ENCODE peak calls at places on chromosomes 16 and 17, in six cellular contexts. K is CD8-positive, alpha-beta T cell; D is cardiac fibroblast; L is omental fat pad; R is CD4-positive, alpha-beta T cell; U is transverse colon. A is an unnamed sample.

GRCh38 chr17:51402881-51403280 is 142.5 kb downstream of the UTP18 start:
- DNase-seq in L (no peak), U (no peak), R (no peak), D (no peak), K (no peak), A (no peak)

GRCh38 chr17:19003966-19004600 is 481 bp downstream of the FAM83G start:
- DNase-seq in L (no peak), K (no peak), R (peak; percentile 35), D (peak; percentile 40), U (peak; percentile 75), A (peak; percentile 16)

GRCh38 chr17:37847811-37848331 is 76.3 kb upstream of the TBC1D3K start:
- DNase-seq in K (no peak), D (no peak), R (no peak), L (no peak), U (no peak), A (no peak)

GRCh38 chr17:44795928-44796327 is 34.2 kb downstream of the GJC1 start:
- DNase-seq in U (no peak), L (no peak), K (no peak), R (no peak), D (no peak), A (no peak)

GRCh38 chr16:89338863-89339262 is 121.4 kb downstream of the ZNF778 start:
- DNase-seq in L (no peak), K (no peak), D (no peak), R (no peak), U (no peak), A (no peak)

GRCh38 chr17:1047177-1047885 is 50.4 kb downstream of the TIMM22 start:
- DNase-seq in D (no peak), R (no peak), U (no peak), L (no peak), K (no peak), A (no peak)

GRCh38 chr16:74896389-74897370 is 88.2 kb downstream of the WDR59 start:
- DNase-seq in D (peak; percentile 73), U (no peak), R (no peak), L (no peak), K (no peak), A (no peak)

GRCh38 chr16:8474576-8474975 is 115.7 kb downstream of the TMEM114 start:
- DNase-seq in U (no peak), L (no peak), R (no peak), D (no peak), K (no peak), A (no peak)

GRCh38 chr16:46961373-46962353 is 11.8 kb downstream of the DNAJA2 start:
- DNase-seq in D (peak; percentile 10), U (no peak), R (no peak), K (no peak), L (no peak), A (no peak)

GRCh38 chr17:78883090-78883532 is 19.9 kb downstream of the CEP295NL start:
- DNase-seq in R (no peak), U (peak; percentile 63), K (no peak), L (peak; percentile 59), D (peak; percentile 91), A (no peak)

GRCh38 chr16:50501251-50501650 is 46.9 kb upstream of the NKD1 start:
- DNase-seq in K (no peak), R (no peak), U (no peak), L (no peak), D (no peak), A (no peak)

GRCh38 chr17:49292901-49293300 is 62.3 kb upstream of the PHOSPHO1 start:
- DNase-seq in L (no peak), D (no peak), K (no peak), R (no peak), U (no peak), A (no peak)

GRCh38 chr16:17305694-17306093 is 165.1 kb downstream of the XYLT1 start:
- DNase-seq in L (no peak), R (no peak), U (no peak), D (no peak), K (no peak), A (no peak)

GRCh38 chr16:4976611-4977145 is 18.5 kb downstream of the SEC14L5 start:
- DNase-seq in D (no peak), U (peak; percentile 46), L (no peak), K (no peak), R (no peak), A (no peak)

GRCh38 chr17:63482509-63482908 is 5.6 kb downstream of the ACE start:
- DNase-seq in D (no peak), K (no peak), L (no peak), R (no peak), U (no peak), A (no peak)

GRCh38 chr17:77353684-77354419 is 213.1 kb downstream of the SEC14L1 start:
- DNase-seq in K (no peak), R (no peak), L (no peak), D (peak; percentile 48), U (no peak), A (no peak)

GRCh38 chr17:8338806-8339205 is 834 bp upstream of the ODF4 start:
- DNase-seq in U (no peak), D (no peak), K (no peak), R (no peak), L (no peak), A (no peak)

GRCh38 chr17:17722081-17722905 is 41.0 kb downstream of the RAI1 start:
- DNase-seq in U (no peak), L (no peak), K (no peak), R (no peak), D (no peak), A (no peak)

DNA sequence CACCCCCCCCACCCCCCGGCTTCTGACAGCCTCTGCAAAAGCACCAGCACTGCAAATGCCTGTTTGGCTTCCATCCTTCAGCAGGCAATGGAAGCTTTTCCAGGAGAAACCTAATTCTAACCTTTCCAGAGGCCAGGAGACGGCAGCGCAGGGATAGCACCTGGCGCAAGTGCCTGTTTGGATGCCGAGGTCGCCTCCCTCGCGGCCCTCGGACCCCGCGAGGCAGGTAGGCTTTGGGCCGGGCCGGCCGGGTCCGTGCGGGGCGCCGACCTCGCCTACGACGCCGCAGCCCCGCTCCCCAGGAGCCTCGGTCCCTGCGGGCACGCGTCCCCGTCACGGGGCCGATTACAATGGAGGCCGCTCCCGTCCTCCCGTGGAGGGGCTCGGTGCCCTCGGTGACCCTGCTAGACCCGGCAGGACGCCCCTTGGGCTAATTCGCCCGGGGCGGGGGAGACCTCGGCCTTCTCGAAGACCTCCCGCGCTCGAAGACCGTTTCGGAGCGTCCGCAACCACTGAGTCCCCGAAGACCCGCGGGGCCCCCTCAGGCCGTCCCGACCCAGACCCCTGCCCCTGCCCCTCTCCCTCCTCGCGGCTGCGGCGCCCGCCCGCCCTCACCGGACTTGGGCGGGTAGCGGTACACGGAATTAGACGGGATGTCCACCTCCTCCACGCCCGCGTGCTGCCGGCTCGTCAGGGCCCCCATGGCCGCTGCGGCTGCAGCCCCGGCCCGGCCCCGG is 587 bp downstream of the RNF157 start:
- DNase-seq in R (no peak), D (no peak), L (no peak), U (no peak), K (no peak), A (no peak)
- TF ChIP-seq CTCF in R (no peak), D (no peak), L (no peak), U (no peak), K (no peak), A (no peak)

GRCh38 chr16:53421248-53421647 is 13.0 kb upstream of the RBL2 start:
- DNase-seq in U (no peak), L (no peak), R (no peak), K (no peak), D (no peak), A (no peak)
- TF ChIP-seq CTCF in U (no peak), L (no peak), R (no peak), K (no peak), D (no peak), A (no peak)

GRCh38 chr16:87418644-87419043 is 26.5 kb downstream of the MAP1LC3B start:
- DNase-seq in K (no peak), L (no peak), R (no peak), U (no peak), D (no peak), A (no peak)
- TF ChIP-seq CTCF in K (no peak), L (no peak), R (no peak), U (no peak), D (no peak), A (no peak)

GRCh38 chr17:79907855-79908254 is 68.6 kb upstream of the CBX4 start:
- DNase-seq in D (no peak), R (no peak), L (no peak), K (no peak), U (peak; percentile 32), A (no peak)

GRCh38 chr17:79909121-79909520 is 69.9 kb upstream of the CBX4 start:
- DNase-seq in R (no peak), K (no peak), U (no peak), L (no peak), D (no peak), A (no peak)

GRCh38 chr17:79905832-79906231 is 66.6 kb upstream of the CBX4 start:
- DNase-seq in R (no peak), D (peak; percentile 12), U (no peak), L (no peak), K (no peak), A (no peak)

GRCh38 chr17:79904865-79905264 is 65.6 kb upstream of the CBX4 start:
- DNase-seq in K (no peak), R (no peak), D (no peak), L (no peak), U (no peak), A (no peak)

DNA sequence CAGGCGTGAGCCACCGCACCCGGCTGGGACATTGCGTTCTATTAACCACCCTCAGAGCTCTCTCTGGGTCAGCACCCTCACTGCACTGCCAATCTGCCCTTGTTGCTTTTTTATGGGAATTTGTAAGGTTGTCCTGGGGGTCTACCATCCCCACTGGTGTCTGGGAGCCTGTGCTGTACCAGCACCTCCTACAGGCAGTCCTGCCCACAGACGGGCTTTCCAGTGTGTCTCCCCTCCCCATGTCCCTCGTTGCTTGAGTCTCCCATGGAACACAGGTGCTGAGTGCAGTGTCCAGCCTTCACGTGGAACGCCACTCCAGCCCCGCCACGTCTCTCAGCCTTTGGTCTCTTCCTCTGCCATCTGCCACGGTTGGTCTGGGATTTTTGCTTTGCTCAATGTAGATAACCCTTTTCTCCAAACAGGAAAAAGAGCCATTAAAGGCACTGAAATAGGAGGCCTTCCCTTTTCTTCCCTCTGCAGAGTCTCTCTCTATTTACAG is 68.0 kb upstream of the CBX4 start:
- DNase-seq in U (no peak), D (no peak), R (no peak), L (no peak), K (no peak), A (no peak)
- TF ChIP-seq CTCF in U (no peak), D (no peak), R (no peak), L (no peak), K (no peak), A (no peak)